ENCODE peak calls at places on chromosome 18, in four cellular contexts. Q is OCI-LY7, E is fibroblast of lung, O is neural crest cell. J is an unnamed sample.

GRCh38 chr18:58095251-58095650 is 51.2 kb downstream of the NEDD4L start:
- DNase-seq in O (no peak), E (no peak), Q (no peak), J (no peak)

GRCh38 chr18:5415035-5415434 is 119.5 kb upstream of the ZBTB14 start:
- DNase-seq in E (no peak), Q (no peak), O (no peak), J (no peak)

GRCh38 chr18:4125939-4126250 is 329.2 kb downstream of the DLGAP1 start:
- DNase-seq in O (no peak), E (no peak), Q (no peak), J (no peak)

GRCh38 chr18:38241736-38242135 is 676.1 kb upstream of the CELF4 start:
- DNase-seq in E (peak; percentile 65), Q (no peak), O (no peak), J (no peak)

GRCh38 chr18:74895686-74896085 is 298.0 kb downstream of the ZNF407 start:
- DNase-seq in E (peak; percentile 25), Q (no peak), O (no peak), J (no peak)

GRCh38 chr18:65439184-65439583 is 311.6 kb upstream of the CDH7 start:
- DNase-seq in O (no peak), E (no peak), Q (no peak), J (no peak)

GRCh38 chr18:56748698-56749268 is 97.6 kb downstream of the WDR7 start:
- DNase-seq in Q (peak; percentile 7), E (peak; percentile 27), O (peak; percentile 8), J (no peak)

GRCh38 chr18:25360301-25360899 is 8.4 kb upstream of the ZNF521 start:
- DNase-seq in O (no peak), Q (no peak), E (no peak), J (no peak)

GRCh38 chr18:13587937-13588336 is 138.4 kb downstream of the FAM210A start:
- DNase-seq in O (no peak), Q (no peak), E (no peak), J (no peak)

GRCh38 chr18:11785444-11786055 is 65.7 kb upstream of the CHMP1B start:
- DNase-seq in O (no peak), Q (no peak), E (no peak), J (no peak)

GRCh38 chr18:9466127-9466526 is 9.2 kb upstream of the RALBP1 start:
- DNase-seq in E (no peak), Q (no peak), O (no peak), J (no peak)

GRCh38 chr18:9469700-9470099 is 5.6 kb upstream of the RALBP1 start:
- DNase-seq in O (no peak), E (no peak), Q (no peak), J (no peak)

GRCh38 chr18:9468998-9469397 is 6.3 kb upstream of the RALBP1 start:
- DNase-seq in E (no peak), Q (no peak), O (no peak), J (no peak)

GRCh38 chr18:9466911-9467310 is 8.4 kb upstream of the RALBP1 start:
- DNase-seq in O (no peak), E (no peak), Q (no peak), J (no peak)
- TF ChIP-seq CTCF in O (no peak), E (no peak), Q (no peak), J (no peak)

GRCh38 chr18:55096261-55097026 is 137.2 kb upstream of the CCDC68 start:
- DNase-seq in E (peak; percentile 80), Q (peak; percentile 17), O (no peak), J (peak; percentile 71)
- TF ChIP-seq CTCF in E (peak; percentile 52), Q (peak; percentile 43), O (peak; percentile 23), J (peak; percentile 55)

DNA sequence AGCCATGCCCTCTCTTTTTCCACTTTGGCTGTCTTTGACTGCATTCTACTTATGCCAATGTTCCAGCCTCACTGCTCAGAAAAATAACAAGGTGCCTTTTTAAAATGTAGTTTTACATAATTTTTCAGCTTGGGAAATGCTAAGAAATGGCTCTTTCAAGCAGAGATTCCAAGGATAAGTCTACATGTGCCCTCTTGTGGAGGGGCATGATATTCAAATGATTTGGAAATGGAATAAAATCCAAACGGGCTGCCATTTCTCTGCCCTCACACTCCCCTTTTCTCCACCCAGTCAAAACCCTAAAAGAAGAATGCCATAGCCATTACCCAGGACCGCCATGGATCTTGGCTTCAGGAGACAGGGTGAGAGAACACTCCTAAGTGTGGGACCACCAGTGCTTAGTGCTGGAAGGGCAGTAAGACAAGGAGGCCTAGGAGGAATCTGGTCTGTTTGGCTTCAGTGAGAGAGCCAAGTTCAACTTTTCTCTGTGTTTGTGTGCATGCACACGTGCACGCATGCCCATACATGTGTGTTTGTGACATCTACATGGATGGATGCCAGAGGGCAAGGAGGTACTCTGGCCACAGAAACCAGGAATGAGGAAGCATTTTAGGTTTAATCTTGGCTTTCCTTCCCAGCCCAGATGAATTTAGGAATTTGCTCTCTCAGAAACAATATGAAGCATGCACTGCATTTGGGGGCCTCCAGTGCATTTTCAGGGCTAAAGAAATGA is 174.0 kb upstream of the SLC14A2 start:
- DNase-seq in Q (no peak), E (peak; percentile 8), O (no peak), J (no peak)
- TF ChIP-seq CTCF in Q (peak; percentile 21), E (peak; percentile 55), O (peak; percentile 55), J (no peak)

DNA sequence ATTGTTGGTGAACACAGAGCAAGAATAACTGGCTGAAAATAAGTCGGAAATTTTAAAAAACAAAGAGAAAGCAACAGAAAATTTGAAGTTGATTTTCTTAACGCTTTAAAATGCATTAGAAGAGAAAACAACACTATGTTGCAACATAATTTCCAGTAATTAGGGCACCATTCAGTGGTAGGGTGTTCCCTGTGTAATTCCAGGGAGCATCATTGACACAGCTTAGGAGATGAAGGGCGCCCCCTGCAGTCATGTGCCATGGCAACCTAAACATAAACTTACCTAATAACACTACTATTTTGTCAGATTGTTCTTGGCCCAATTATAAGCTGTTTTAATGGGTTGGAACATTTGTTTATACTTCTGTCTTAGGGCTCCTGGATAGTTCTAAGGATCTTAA is 99.6 kb downstream of the DTNA start:
- DNase-seq in Q (no peak), E (peak; percentile 25), O (no peak), J (peak; percentile 50)
- TF ChIP-seq CTCF in Q (peak; percentile 43), E (peak; percentile 50), O (peak; percentile 48), J (peak; percentile 48)

GRCh38 chr18:49861659-49862058 is 48.3 kb upstream of the ACAA2 start:
- DNase-seq in Q (peak; percentile 8), E (no peak), O (no peak), J (no peak)
- TF ChIP-seq CTCF in Q (peak; percentile 69), E (no peak), O (peak; percentile 53), J (peak; percentile 36)

DNA sequence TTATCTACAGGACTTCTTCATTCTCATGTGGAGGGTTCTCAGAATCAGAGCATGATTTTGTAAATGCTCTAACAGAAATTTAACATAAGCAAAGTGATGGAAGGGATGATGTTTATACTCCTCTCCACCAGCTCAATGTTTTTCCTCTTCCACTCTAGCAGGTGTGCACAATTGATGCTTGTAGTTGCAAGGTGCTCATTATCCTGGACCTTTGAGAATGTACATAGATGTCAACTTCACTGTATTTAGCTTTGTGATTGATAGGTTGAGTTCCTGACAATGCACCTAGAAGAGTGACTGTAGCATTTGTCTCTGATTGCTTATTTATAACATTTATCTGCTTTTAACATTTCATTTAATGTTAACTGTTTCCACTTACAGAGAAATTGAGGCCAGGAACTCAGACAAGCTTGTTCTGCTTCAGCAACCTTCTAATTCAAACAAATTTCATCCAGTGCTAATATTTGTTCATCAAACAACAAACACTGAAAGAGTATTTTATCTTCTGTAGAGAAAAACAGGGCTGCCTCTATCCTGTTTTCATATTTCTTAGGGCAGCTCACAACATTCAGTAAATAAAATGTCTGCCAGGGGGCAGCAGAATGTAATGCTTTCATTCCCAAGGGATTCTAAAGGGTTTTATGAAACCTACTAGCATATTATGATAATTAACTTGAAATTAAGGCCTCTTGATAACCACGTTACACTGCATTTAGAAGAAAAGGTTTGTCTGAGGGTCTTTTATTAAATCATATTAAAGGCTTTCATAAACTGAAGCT is 127.9 kb upstream of the NOL4 start:
- DNase-seq in E (peak; percentile 4), O (no peak), Q (no peak), J (no peak)
- TF ChIP-seq CTCF in E (no peak), O (peak; percentile 45), Q (no peak), J (no peak)

DNA sequence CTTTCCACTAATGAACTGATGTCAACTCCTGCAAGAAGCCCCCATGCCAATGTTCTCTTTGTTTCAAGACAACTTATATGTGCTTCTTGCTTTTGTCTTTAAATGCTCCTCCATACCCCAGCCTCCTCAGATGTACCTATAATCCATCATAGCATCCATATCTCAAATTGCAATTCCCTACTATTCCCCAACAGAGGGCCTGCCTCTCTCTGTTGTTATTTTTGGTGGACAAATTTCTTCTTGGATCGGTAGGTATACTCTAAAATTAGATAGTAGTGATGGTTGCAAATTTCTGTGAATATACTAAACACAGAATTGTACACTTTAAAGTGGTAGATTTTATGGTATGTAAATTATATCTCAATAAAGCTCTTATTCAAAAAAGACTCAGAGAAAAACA is 820.1 kb downstream of the METTL4 start:
- DNase-seq in Q (no peak), E (no peak), O (no peak), J (no peak)
- TF ChIP-seq CTCF in Q (no peak), E (no peak), O (no peak), J (no peak)

DNA sequence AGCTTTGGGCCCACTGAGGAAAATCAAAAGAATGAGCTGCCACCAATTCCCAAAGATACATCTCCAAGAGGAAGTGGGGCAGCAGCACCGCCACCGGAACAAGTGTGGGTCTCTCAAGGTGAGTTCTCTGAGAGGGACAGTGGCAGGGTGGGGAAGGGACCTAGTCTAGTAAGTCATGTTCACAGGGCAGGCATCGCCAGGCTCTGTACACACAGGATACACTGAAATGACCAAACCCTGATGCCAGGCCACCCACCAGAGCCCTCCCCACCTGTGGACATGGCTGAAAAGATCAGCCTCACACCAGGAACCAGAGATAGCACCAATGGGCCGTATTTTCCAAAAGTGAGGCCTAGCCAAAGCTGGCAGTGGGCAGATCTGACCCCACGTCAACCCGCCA is 108.2 kb upstream of the SMAD2 start:
- DNase-seq in E (no peak), Q (no peak), O (no peak), J (no peak)
- TF ChIP-seq CTCF in E (no peak), Q (no peak), O (no peak), J (no peak)

DNA sequence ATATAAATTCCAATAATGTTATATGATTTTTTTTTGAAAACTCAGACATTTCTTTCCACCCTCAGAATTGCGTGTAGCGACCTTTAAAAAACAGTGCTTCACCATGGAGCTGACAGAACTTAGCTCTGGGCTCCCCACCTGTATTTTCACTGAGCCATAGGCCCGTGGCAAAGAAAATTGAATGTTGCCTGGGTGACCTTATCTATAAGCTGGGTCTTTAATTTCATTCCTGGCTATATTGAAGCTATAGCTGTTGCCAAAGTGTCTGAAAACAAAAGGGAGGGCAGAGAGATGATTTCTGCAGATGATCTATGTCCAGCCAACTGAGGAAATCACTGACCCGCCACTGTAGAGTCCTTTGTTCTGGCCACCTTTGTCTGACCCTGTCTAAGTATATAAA is 411.7 kb downstream of the PTPRM start:
- DNase-seq in Q (no peak), E (no peak), O (no peak), J (no peak)
- TF ChIP-seq CTCF in Q (no peak), E (no peak), O (no peak), J (no peak)